ENCODE peak calls at places on chromosomes 7 and 10, in six cellular contexts. K, P, J, W, D and T are unnamed samples.
A peak's percentile ranks its signal among the peaks of the same experiment; 100 is the strongest.

GRCh38 chr7:151999337-152000090 is 26.0 kb upstream of the GALNT11 start:
- DNase-seq in P (peak; percentile 5), W (no peak), J (no peak), K (no peak), D (no peak), T (no peak)

GRCh38 chr10:124611738-124612137 is 132.4 kb downstream of the FAM53B start:
- DNase-seq in W (no peak), P (no peak), K (no peak), J (no peak), D (no peak), T (no peak)

GRCh38 chr10:46222364-46222935 is 64.3 kb upstream of the ANTXRL start:
- DNase-seq in K (no peak), J (no peak), P (peak; percentile 56), W (no peak), D (no peak), T (no peak)

GRCh38 chr7:116952640-116953371 is 495 bp upstream of the ST7 start:
- DNase-seq in W (peak; percentile 14), J (peak; percentile 73), K (peak; percentile 38), P (peak; percentile 33), D (peak; percentile 67), T (peak; percentile 82)

GRCh38 chr10:131737543-131738395 is 163.0 kb upstream of the PPP2R2D start:
- DNase-seq in D (peak; percentile 33), K (peak; percentile 18), W (no peak), P (no peak), J (no peak), T (no peak)

GRCh38 chr7:100166317-100166940 is 2.0 kb downstream of the GAL3ST4 start:
- DNase-seq in P (no peak), D (no peak), K (no peak), J (no peak), W (no peak), T (no peak)

GRCh38 chr10:11685787-11686218 is 56.4 kb upstream of the ECHDC3 start:
- DNase-seq in J (peak; percentile 50), D (no peak), P (peak; percentile 24), K (no peak), W (no peak), T (no peak)

GRCh38 chr10:42941790-42942189 is 135.1 kb upstream of the RET start:
- DNase-seq in J (no peak), K (peak; percentile 14), D (peak; percentile 33), P (no peak), W (no peak), T (no peak)

GRCh38 chr10:18197706-18198105 is 57.5 kb downstream of the CACNB2 start:
- DNase-seq in K (no peak), P (no peak), W (no peak), D (no peak), J (no peak), T (no peak)

GRCh38 chr7:115476666-115477065 is 553.9 kb downstream of the TFEC start:
- DNase-seq in K (peak; percentile 31), P (no peak), J (peak; percentile 30), D (no peak), W (peak; percentile 35), T (peak; percentile 40)

GRCh38 chr7:99010281-99010680 is 131.9 kb downstream of the TRRAP start:
- DNase-seq in P (no peak), K (no peak), J (no peak), W (no peak), D (no peak), T (no peak)

GRCh38 chr7:18753972-18754610 is 258.5 kb downstream of the HDAC9 start:
- DNase-seq in K (no peak), P (peak; percentile 94), D (no peak), J (peak; percentile 19), W (no peak), T (no peak)

GRCh38 chr7:88344956-88345832 is 38.5 kb upstream of the STEAP4 start:
- DNase-seq in D (peak; percentile 58), K (peak; percentile 70), W (peak; percentile 23), J (no peak), P (no peak), T (peak; percentile 67)

GRCh38 chr7:38181111-38181510 is 3.1 kb downstream of the STARD3NL start:
- DNase-seq in D (no peak), K (no peak), J (no peak), W (no peak), P (no peak), T (no peak)

GRCh38 chr7:79785556-79785955 is 332.1 kb upstream of the MAGI2 start:
- DNase-seq in J (no peak), K (no peak), W (no peak), D (no peak), P (peak; percentile 20), T (no peak)

GRCh38 chr10:71989658-71990454 is 25.7 kb downstream of the CHST3 start:
- DNase-seq in P (no peak), D (no peak), W (no peak), J (no peak), K (no peak), T (no peak)

GRCh38 chr7:129609666-129610065 is 1.9 kb upstream of the NRF1 start:
- DNase-seq in J (peak; percentile 37), P (no peak), D (no peak), W (no peak), K (no peak), T (peak; percentile 44)

GRCh38 chr10:67629461-67629971 is 66.5 kb downstream of the CTNNA3 start:
- DNase-seq in D (no peak), W (no peak), P (peak; percentile 57), K (no peak), J (peak; percentile 7), T (peak; percentile 84)

GRCh38 chr10:103441206-103441605 is 11.0 kb downstream of the CALHM2 start:
- DNase-seq in J (peak; percentile 13), W (no peak), D (no peak), P (no peak), K (no peak), T (no peak)

GRCh38 chr10:12077580-12078180 is 8.9 kb downstream of the DHTKD1 start:
- DNase-seq in D (no peak), K (no peak), J (no peak), P (no peak), W (no peak), T (no peak)

GRCh38 chr7:128740996-128741395 is 1.8 kb downstream of the CALU start:
- DNase-seq in J (peak; percentile 32), K (no peak), D (no peak), W (no peak), P (no peak), T (no peak)

GRCh38 chr7:75980126-75980864 is 14.1 kb downstream of the TMEM120A start:
- DNase-seq in W (no peak), D (no peak), K (no peak), P (no peak), J (no peak), T (no peak)

GRCh38 chr7:75977741-75978140 is 16.7 kb downstream of the TMEM120A start:
- DNase-seq in J (no peak), P (no peak), D (no peak), K (no peak), W (no peak), T (no peak)

GRCh38 chr7:75981450-75982305 is 12.7 kb downstream of the TMEM120A start:
- DNase-seq in W (no peak), D (no peak), J (no peak), P (no peak), K (no peak), T (no peak)

GRCh38 chr7:75980865-75981449 is 13.4 kb downstream of the TMEM120A start:
- DNase-seq in D (no peak), P (no peak), J (no peak), K (no peak), W (no peak), T (no peak)

DNA sequence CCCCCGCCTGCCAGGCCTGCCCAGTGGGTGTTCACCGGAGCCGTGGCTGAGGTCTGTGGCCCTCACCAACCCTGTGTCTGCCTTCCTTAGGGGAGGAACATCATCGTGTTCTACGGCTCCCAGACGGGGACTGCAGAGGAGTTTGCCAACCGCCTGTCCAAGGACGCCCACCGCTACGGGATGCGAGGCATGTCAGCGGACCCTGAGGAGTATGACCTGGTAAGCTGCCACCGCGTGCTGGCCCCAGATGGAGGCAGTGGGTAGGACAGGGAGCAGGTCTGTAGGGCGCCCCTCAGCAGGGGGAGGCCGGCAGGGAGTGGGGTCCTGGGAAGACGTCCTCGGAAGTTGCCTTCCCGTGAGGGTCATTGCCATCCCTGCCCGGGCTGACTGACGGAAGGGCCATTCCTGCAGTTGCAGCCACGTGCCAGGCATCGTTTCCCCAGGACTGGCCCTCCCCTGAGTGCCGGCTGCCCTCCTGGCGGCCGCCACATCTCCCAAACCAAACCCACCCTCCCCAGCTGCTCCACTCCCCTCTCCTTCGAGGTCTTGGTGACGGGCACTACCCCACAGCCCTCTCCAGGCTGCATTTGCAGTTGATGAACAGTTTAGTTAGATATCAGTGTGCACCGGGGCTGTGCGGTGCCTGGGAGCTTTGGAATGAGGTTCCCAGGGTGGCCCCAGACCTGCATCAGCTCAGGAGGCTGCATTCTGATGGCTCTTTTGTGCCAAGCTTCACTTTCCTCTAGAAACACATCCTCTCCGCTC is 14.9 kb downstream of the TMEM120A start:
- DNase-seq in W (no peak), K (no peak), D (no peak), J (no peak), P (no peak), T (no peak)
- H2BK15ac ChIP-seq in W (no peak overlapping the region), K (no peak overlapping the region), D (no peak overlapping the region), J (no peak overlapping the region), P (no peak overlapping the region), T (no peak overlapping the region)

GRCh38 chr10:63673846-63674245 is 152.6 kb downstream of the REEP3 start:
- DNase-seq in D (no peak), W (no peak), J (no peak), K (no peak), P (no peak), T (no peak)

GRCh38 chr10:63673246-63673645 is 152.0 kb downstream of the REEP3 start:
- DNase-seq in W (no peak), K (no peak), P (no peak), J (no peak), D (no peak), T (peak; percentile 19)

GRCh38 chr10:63670291-63670898 is 149.2 kb downstream of the REEP3 start:
- DNase-seq in J (no peak), D (no peak), P (no peak), W (no peak), K (peak; percentile 52), T (peak; percentile 54)

GRCh38 chr10:63671317-63671937 is 150.2 kb downstream of the REEP3 start:
- DNase-seq in P (peak; percentile 78), W (no peak), J (peak; percentile 54), K (no peak), D (no peak), T (peak; percentile 40)

GRCh38 chr10:63672491-63672890 is 151.3 kb downstream of the REEP3 start:
- DNase-seq in K (no peak), W (no peak), J (no peak), P (no peak), D (no peak), T (peak; percentile 45)
- H2BK15ac ChIP-seq in K (no peak overlapping the region), W (no peak overlapping the region), J (no peak overlapping the region), P (no peak overlapping the region), D (no peak overlapping the region), T (no peak overlapping the region)

GRCh38 chr10:49608925-49609282 is 1.2 kb upstream of the SLC18A3 start:
- DNase-seq in K (peak; percentile 53), W (no peak), J (no peak), D (no peak), P (no peak), T (no peak)
- H2BK15ac ChIP-seq in K (no peak overlapping the region), W (no peak overlapping the region), J (no peak overlapping the region), D (no peak overlapping the region), P (no peak overlapping the region), T (no peak overlapping the region)

DNA sequence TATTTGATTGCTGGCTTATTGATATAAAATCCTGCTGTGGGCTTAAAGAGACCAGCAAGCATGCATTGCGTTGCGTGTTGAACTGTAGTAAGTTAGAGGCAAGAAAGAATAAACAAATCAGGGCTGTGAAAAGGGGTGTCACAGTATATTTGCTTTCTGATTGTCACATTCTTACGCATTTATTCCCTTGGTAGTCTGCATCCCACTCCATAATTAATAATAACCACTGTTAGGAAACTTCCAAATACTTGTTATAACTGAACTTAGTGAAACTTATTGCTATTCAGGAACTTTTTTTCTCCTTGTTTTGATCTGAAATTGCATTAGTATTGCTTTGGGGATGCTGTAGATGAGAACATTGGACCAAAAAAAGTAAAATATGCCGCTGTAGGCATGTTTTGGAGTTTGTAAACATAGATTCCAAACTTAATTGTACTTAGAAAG is 1.7 kb downstream of the PPP1R9A start:
- DNase-seq in K (no peak), J (no peak), P (no peak), W (peak; percentile 18), D (no peak), T (no peak)
- H2BK15ac ChIP-seq in K (no peak overlapping the region), J (no peak overlapping the region), P (no peak overlapping the region), W (no peak overlapping the region), D (no peak overlapping the region), T (no peak overlapping the region)